ENCODE peak calls at places on chromosomes 5 and 9, in five cellular contexts. Z, V, H, J and R are unnamed samples.

GRCh38 chr5:54616031-54616430 is 98.5 kb downstream of the SNX18 start:
- DNase-seq in Z (peak), V (no peak), H (no peak), J (no peak), R (no peak)

GRCh38 chr9:97478301-97478981 is 23.0 kb upstream of the TMOD1 start:
- DNase-seq in Z (no peak), V (no peak), H (no peak), J (no peak), R (no peak)

GRCh38 chr5:51373880-51374523 is 9.2 kb upstream of the ISL1 start:
- DNase-seq in Z (no peak), V (no peak), H (no peak), J (no peak), R (no peak)

GRCh38 chr9:95138474-95138873 is 179.0 kb downstream of the FANCC start:
- DNase-seq in Z (no peak), V (peak), H (no peak), J (no peak), R (no peak)

GRCh38 chr9:26301046-26301445 is 591.6 kb downstream of the CAAP1 start:
- DNase-seq in Z (no peak), V (no peak), H (no peak), J (no peak), R (no peak)

GRCh38 chr5:65555266-65555665 is 7.7 kb downstream of the CENPK start:
- DNase-seq in Z (no peak), V (no peak), H (no peak), J (no peak), R (no peak)

GRCh38 chr5:176447538-176447981 is 625 bp upstream of the FAF2 start:
- DNase-seq in Z (no peak), V (no peak), H (no peak), J (no peak), R (peak)

GRCh38 chr9:121885345-121885901 is 207.7 kb downstream of the TTLL11 start:
- DNase-seq in Z (no peak), V (no peak), H (no peak), J (no peak), R (no peak)

GRCh38 chr5:153523196-153523595 is 32.7 kb downstream of the GRIA1 start:
- DNase-seq in Z (no peak), V (no peak), H (no peak), J (no peak), R (no peak)

GRCh38 chr5:127899214-127899610 is 184.4 kb upstream of the SLC12A2 start:
- DNase-seq in Z (no peak), V (no peak), H (no peak), J (no peak), R (no peak)

GRCh38 chr9:19162956-19163355 is 35.7 kb upstream of the PLIN2 start:
- DNase-seq in Z (peak), V (no peak), H (no peak), J (no peak), R (peak)

GRCh38 chr5:173472784-173473278 is 143.6 kb downstream of the BOD1 start:
- DNase-seq in Z (no peak), V (no peak), H (no peak), J (no peak), R (peak)

GRCh38 chr5:96868603-96869371 is 7.5 kb upstream of the ERAP2 start:
- DNase-seq in Z (no peak), V (no peak), H (peak), J (peak), R (no peak)

GRCh38 chr5:103315455-103315854 is 56.9 kb downstream of the MACIR start:
- DNase-seq in Z (no peak), V (no peak), H (no peak), J (no peak), R (no peak)

GRCh38 chr9:86766912-86767311 is 180.4 kb downstream of the GAS1 start:
- DNase-seq in Z (no peak), V (no peak), H (no peak), J (no peak), R (peak)

GRCh38 chr5:90965110-90965676 is 406.6 kb downstream of the ADGRV1 start:
- DNase-seq in Z (no peak), V (no peak), H (no peak), J (no peak), R (no peak)

GRCh38 chr5:158013939-158014338 is 155.0 kb upstream of the CLINT1 start:
- DNase-seq in Z (no peak), V (no peak), H (peak), J (no peak), R (peak)

GRCh38 chr5:133260715-133261114 is 208.9 kb downstream of the HSPA4 start:
- DNase-seq in Z (no peak), V (no peak), H (no peak), J (no peak), R (no peak)

GRCh38 chr5:14569948-14570691 is 11.5 kb upstream of the OTULINL start:
- DNase-seq in Z (no peak), V (no peak), H (no peak), J (no peak), R (no peak)

GRCh38 chr5:157506981-157507780 is 47.2 kb downstream of the NIPAL4 start:
- DNase-seq in Z (no peak), V (no peak), H (no peak), J (no peak), R (no peak)

GRCh38 chr5:150208187-150209015 is 18.5 kb downstream of the SLC6A7 start:
- DNase-seq in Z (no peak), V (no peak), H (no peak), J (no peak), R (no peak)

GRCh38 chr5:143206194-143207053 is 197.1 kb downstream of the NR3C1 start:
- DNase-seq in Z (no peak), V (no peak), H (no peak), J (no peak), R (no peak)

GRCh38 chr5:171615201-171616001 is 170.2 kb upstream of the SMIM23 start:
- DNase-seq in Z (peak), V (no peak), H (no peak), J (no peak), R (peak)

GRCh38 chr5:149442563-149443182 is 63.6 kb upstream of the IL17B start:
- DNase-seq in Z (peak), V (peak), H (peak), J (peak), R (peak)

GRCh38 chr5:67636091-67636490 is 439.5 kb upstream of the CD180 start:
- DNase-seq in Z (peak), V (peak), H (no peak), J (no peak), R (peak)

GRCh38 chr5:116731432-116731831 is 156.8 kb upstream of the SEMA6A start:
- DNase-seq in Z (no peak), V (no peak), H (no peak), J (no peak), R (no peak)

GRCh38 chr9:110835859-110836271 is 167.3 kb downstream of the MUSK start:
- DNase-seq in Z (no peak), V (no peak), H (no peak), J (no peak), R (no peak)

GRCh38 chr9:99948896-99949295 is 42.4 kb downstream of the STX17 start:
- DNase-seq in Z (no peak), V (no peak), H (no peak), J (no peak), R (peak)

GRCh38 chr5:15238006-15238405 is 262.0 kb upstream of the FBXL7 start:
- DNase-seq in Z (no peak), V (no peak), H (peak), J (no peak), R (no peak)

GRCh38 chr5:98770158-98770910 is 3.1 kb upstream of the RGMB start:
- DNase-seq in Z (peak), V (peak), H (peak), J (no peak), R (peak)

GRCh38 chr5:40734986-40735385 is 20.8 kb downstream of the TTC33 start:
- DNase-seq in Z (no peak), V (no peak), H (no peak), J (no peak), R (no peak)

GRCh38 chr9:90065851-90066250 is 461.0 kb downstream of the GADD45G start:
- DNase-seq in Z (no peak), V (no peak), H (no peak), J (no peak), R (no peak)